ENCODE peak calls at places on chromosomes 4 and X, in seven cellular contexts. E is HepG2, H is WTC11, B is A549, N is endothelial cell of umbilical vein, P is K562, K is SK-N-SH. G is an unnamed sample.

GRCh38 chr4:168560835-168561210 is 64.0 kb downstream of the PALLD start:
- DNase-seq in E (no peak), H (no peak), B (no peak), N (peak), P (no peak), K (no peak), G (no peak)

GRCh38 chr4:76949293-76950051 is at the start of gene SEPTIN11:
- DNase-seq in E (peak), H (peak), B (peak), N (peak), P (peak), K (peak), G (peak)

GRCh38 chr4:55169352-55169959 is 44.1 kb upstream of the KDR start:
- DNase-seq in E (peak), H (peak), B (no peak), N (no peak), P (peak), K (no peak), G (no peak)

GRCh38 chr4:76658231-76659102 is 223.4 kb downstream of the SHROOM3 start:
- DNase-seq in E (no peak), H (no peak), B (no peak), N (peak), P (no peak), K (no peak), G (no peak)

GRCh38 chr4:40316782-40317635 is 18.1 kb upstream of the CHRNA9 start:
- DNase-seq in E (peak), H (peak), B (no peak), N (peak), P (peak), K (peak), G (peak)

GRCh38 chr4:40380647-40381046 is 45.5 kb downstream of the CHRNA9 start:
- DNase-seq in E (no peak), H (no peak), B (no peak), N (no peak), P (no peak), K (no peak), G (no peak)

GRCh38 chrX:29229802-29230201 is 642.6 kb downstream of the IL1RAPL1 start:
- DNase-seq in E (no peak), H (no peak), B (no peak), N (no peak), P (no peak), K (no peak), G (no peak)

GRCh38 chrX:74940414-74940813 is 15.2 kb upstream of the NEXMIF start:
- DNase-seq in E (no peak), H (no peak), B (no peak), N (no peak), P (no peak), K (no peak), G (no peak)

GRCh38 chr4:26590639-26591038 is 6.8 kb downstream of the TBC1D19 start:
- DNase-seq in E (no peak), H (no peak), B (no peak), N (no peak), P (no peak), K (no peak), G (no peak)

GRCh38 chr4:109955146-109955545 is 42.5 kb downstream of the EGF start:
- DNase-seq in E (no peak), H (no peak), B (no peak), N (no peak), P (no peak), K (no peak), G (no peak)

GRCh38 chrX:20664774-20665173 is 398.1 kb upstream of the RPS6KA3 start:
- DNase-seq in E (no peak), H (peak), B (no peak), N (no peak), P (no peak), K (no peak), G (no peak)

GRCh38 chrX:33190016-33190415 is 21.3 kb downstream of the DMD start:
- DNase-seq in E (no peak), H (no peak), B (no peak), N (peak), P (no peak), K (no peak), G (no peak)

GRCh38 chrX:123743312-123743711 is 10.5 kb upstream of the THOC2 start:
- DNase-seq in E (no peak), H (no peak), B (no peak), N (no peak), P (no peak), K (no peak), G (no peak)

GRCh38 chr4:173317003-173317402 is 17.2 kb downstream of the HMGB2 start:
- DNase-seq in E (peak), H (peak), B (no peak), N (no peak), P (peak), K (peak), G (peak)

GRCh38 chr4:82382756-82383155 is 9.0 kb upstream of the HNRNPD start:
- DNase-seq in E (no peak), H (no peak), B (no peak), N (no peak), P (no peak), K (no peak), G (no peak)

GRCh38 chrX:102067966-102068723 is 57.3 kb upstream of the TCEAL2 start:
- DNase-seq in E (peak), H (no peak), B (peak), N (peak), P (peak), K (peak), G (peak)

GRCh38 chr4:89837385-89837995 is 529 bp upstream of the SNCA start:
- DNase-seq in E (no peak), H (peak), B (peak), N (peak), P (peak), K (peak), G (no peak)

GRCh38 chrX:367866-368265 is 18.8 kb downstream of the PPP2R3B start:
- DNase-seq in E (no peak), H (no peak), B (no peak), N (no peak), P (no peak), K (no peak), G (no peak)

GRCh38 chr4:171022698-171023378 is 790.4 kb upstream of the GALNTL6 start:
- DNase-seq in E (no peak), H (no peak), B (no peak), N (no peak), P (no peak), K (no peak), G (no peak)

GRCh38 chr4:138035781-138036258 is 206.3 kb downstream of the SLC7A11 start:
- DNase-seq in E (peak), H (no peak), B (peak), N (peak), P (peak), K (peak), G (peak)

GRCh38 chr4:139015948-139016451 is 419 bp downstream of the NOCT start:
- DNase-seq in E (peak), H (no peak), B (no peak), N (peak), P (peak), K (no peak), G (peak)

GRCh38 chr4:113153529-113154101 is 104.2 kb downstream of the ANK2 start:
- DNase-seq in E (peak), H (no peak), B (no peak), N (no peak), P (no peak), K (no peak), G (peak)

GRCh38 chr4:113159901-113160545 is 110.6 kb downstream of the ANK2 start:
- DNase-seq in E (no peak), H (no peak), B (no peak), N (no peak), P (no peak), K (no peak), G (no peak)

GRCh38 chr4:113154281-113154680 is 104.8 kb downstream of the ANK2 start:
- DNase-seq in E (no peak), H (no peak), B (no peak), N (no peak), P (no peak), K (no peak), G (no peak)

GRCh38 chr4:113160548-113160947 is 111.1 kb downstream of the ANK2 start:
- DNase-seq in E (no peak), H (no peak), B (no peak), N (no peak), P (no peak), K (no peak), G (no peak)

DNA sequence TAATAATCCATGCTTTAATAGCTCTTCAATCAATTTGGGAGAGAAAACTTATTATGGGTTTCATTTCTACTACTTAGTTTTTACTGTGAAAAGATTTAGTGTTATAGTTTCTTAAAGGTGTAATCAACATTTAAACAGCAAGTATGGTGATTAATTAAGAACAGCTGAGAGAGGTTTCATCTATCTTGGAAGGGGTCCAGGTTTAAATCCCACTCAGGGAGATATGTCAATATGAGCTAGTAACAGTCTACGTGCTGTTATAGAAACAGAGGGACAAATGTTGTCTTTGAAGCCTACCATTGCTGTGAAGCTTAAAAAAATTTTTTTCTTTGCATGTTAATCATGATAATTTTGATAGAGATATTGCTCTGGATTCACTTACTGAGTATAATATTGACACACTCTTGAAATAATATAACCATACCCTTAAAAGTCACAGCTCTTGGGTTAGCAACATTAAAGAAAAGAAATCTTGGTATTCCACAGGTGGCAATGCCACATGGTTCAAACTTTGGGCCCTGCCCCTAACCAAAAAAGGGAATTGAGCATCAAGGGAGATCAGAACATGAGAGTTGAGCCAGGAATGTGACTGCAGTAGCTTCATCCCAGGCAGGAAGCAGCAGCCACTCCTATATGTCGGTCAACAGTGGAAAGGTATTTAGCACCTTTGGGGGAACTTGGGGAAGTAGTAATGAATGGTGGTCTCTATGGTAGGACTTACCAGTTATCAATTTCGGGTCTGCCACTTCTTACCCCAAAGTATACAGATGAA is 107.8 kb downstream of the ANK2 start:
- DNase-seq in E (no peak), H (no peak), B (no peak), N (no peak), P (no peak), K (no peak), G (no peak)
- TF ChIP-seq MAX in E (no peak), H (no peak), B (no peak), N (no peak), P (no peak), K (no peak), G (no peak)

GRCh38 chr4:78569291-78569821 is 17.8 kb downstream of the ANXA3 start:
- DNase-seq in E (peak), H (no peak), B (peak), N (peak), P (no peak), K (no peak), G (no peak)
- TF ChIP-seq MAX in E (no peak), H (no peak), B (peak), N (no peak), P (no peak), K (no peak), G (no peak)

DNA sequence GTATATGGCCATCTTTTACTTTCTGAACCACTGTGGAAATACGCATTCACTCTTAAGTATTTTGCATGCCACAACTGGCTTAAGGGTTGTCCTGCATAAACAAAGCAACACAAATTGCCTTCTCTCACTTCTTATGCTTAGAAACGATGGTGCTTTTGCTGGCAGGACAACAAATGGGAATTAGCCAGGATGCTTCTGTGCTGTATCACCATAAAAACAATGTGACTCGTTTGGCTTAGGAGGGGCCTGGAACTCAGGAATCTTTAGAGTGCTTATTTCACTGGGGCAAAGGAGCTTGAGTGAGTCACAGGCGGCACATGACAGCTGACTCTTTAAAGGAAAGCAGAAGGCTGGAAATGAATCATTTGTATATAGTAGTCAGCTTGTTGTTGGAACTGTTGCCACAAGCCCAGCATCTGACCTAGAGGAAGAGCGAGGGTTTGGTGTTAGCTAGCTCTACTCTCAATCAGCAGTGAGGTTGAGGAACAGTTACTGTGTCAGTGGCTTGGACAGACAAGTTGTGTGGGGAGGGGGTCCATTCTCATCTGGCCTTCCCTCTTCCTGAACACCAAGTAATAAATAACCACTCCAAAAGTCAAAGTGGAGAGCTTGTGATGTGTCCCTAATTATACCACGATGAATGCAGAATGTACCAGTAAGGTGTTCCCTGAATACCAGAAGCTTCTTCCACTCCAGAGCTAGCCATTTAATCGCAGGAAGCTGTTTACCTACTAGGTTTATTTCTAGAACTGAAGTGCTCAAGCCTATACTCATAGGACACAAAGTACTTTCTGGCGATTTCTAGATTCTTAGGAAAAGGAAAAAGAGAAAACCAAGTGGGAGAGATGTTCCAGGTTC is 293.1 kb downstream of the CAMK2D start:
- DNase-seq in E (peak), H (peak), B (peak), N (peak), P (no peak), K (peak), G (peak)
- TF ChIP-seq MAX in E (no peak), H (no peak), B (peak), N (peak), P (no peak), K (peak), G (no peak)

GRCh38 chr4:84804126-84804525 is 162.4 kb downstream of the WDFY3 start:
- DNase-seq in E (no peak), H (no peak), B (no peak), N (no peak), P (no peak), K (no peak), G (no peak)

GRCh38 chr4:84814100-84814750 is 152.3 kb downstream of the WDFY3 start:
- DNase-seq in E (peak), H (no peak), B (peak), N (peak), P (peak), K (no peak), G (peak)

GRCh38 chr4:84808332-84808731 is 158.2 kb downstream of the WDFY3 start:
- DNase-seq in E (no peak), H (no peak), B (no peak), N (no peak), P (no peak), K (no peak), G (no peak)

DNA sequence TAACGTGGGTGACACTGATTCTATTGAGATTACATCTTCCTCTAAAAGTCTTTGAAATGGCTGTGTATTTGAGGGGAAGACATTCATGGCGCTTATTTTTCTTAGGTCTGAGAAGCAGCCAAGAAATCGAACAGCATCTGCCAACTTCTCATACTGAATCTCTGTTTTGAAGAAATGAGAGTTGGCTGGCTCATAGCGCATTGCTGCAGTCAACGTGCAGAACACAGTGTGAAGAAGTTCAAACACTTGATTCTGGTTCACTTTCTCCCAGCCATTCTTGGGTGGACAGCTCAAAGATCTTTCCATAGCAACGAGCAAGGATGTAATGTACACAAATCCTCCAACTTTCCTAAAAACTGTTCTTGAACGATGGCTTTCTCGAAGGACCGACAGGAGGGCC is 156.5 kb downstream of the WDFY3 start:
- DNase-seq in E (no peak), H (no peak), B (no peak), N (no peak), P (no peak), K (no peak), G (no peak)
- TF ChIP-seq MAX in E (no peak), H (no peak), B (no peak), N (no peak), P (no peak), K (no peak), G (no peak)

DNA sequence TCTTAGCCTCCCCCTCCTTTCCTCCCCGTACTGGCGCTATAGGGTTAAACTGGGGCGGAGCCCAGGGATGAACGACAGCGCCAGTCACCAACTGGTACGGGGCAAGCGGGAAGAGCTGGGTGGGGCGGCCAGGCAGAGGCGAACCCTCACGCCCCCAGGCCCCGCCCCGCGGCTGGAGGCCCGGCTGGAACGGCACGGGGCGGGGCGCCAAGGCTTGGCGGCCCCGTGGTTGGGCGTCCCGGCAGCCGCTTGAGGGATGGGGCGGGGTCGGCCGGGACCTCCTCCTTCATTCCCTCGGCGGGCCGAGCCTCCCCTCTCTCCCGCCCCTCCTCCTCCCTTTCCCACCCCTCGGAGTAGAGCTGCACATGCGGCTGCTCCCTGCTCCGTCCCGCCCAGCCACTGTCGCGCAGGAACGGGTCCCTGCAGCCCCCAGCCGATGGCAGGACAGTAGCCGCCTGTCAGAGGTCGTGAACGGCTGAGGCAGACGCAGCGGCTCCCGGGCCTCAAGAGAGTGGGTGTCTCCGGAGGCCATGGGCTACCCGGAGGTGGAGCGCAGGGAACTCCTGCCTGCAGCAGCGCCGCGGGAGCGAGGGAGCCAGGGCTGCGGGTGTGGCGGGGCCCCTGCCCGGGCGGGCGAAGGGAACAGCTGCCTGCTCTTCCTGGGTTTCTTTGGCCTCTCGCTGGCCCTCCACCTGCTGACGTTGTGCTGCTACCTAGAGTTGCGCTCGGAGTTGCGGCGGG is at the start of gene EDA:
- DNase-seq in E (peak), H (peak), B (peak), N (peak), P (peak), K (peak), G (peak)
- TF ChIP-seq MAX in E (peak), H (no peak), B (no peak), N (no peak), P (no peak), K (no peak), G (no peak)

DNA sequence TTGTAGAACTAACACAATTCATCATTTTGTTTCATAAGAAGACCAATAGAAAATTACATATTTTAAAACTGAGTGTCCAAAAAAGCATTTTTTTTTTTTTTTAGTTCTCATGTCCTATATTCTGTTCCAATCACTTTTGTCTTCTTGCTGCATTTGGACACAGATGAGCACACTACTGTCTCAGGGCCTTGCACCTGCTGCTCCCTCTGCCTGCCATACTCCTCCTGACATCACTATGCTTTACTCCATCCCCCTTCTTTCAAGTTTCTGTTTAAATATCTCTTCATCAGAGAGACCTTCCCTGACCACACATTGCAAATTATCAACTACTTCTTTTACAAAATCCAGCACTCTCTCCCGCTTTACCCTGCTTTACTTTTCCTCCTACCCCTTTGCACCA is 230.7 kb upstream of the GK2 start:
- DNase-seq in E (no peak), H (no peak), B (no peak), N (no peak), P (no peak), K (no peak), G (no peak)
- TF ChIP-seq MAX in E (no peak), H (no peak), B (no peak), N (no peak), P (no peak), K (no peak), G (no peak)

DNA sequence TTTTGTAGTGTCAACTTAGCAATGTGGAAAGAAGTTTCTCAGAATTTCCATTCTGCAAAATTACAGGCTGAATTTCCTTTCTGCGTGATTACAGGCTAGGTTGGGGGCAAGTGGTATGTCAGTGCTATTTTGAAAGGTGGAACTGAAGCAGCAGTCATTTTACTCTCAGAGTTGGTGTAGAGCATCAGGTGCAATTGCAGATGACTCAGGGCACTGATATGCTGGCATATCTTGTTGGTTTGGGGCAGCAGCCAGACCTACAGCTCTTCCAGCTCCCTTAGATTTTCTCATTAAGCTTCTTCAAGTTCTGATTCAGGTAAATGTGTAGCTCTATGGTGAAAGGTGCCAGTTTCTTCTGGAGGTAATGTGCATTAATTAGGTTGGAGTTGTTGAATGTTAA is 930.7 kb upstream of the PCDH10 start:
- DNase-seq in E (no peak), H (no peak), B (no peak), N (no peak), P (no peak), K (no peak), G (no peak)
- TF ChIP-seq MAX in E (no peak), H (no peak), B (no peak), N (no peak), P (no peak), K (no peak), G (no peak)

DNA sequence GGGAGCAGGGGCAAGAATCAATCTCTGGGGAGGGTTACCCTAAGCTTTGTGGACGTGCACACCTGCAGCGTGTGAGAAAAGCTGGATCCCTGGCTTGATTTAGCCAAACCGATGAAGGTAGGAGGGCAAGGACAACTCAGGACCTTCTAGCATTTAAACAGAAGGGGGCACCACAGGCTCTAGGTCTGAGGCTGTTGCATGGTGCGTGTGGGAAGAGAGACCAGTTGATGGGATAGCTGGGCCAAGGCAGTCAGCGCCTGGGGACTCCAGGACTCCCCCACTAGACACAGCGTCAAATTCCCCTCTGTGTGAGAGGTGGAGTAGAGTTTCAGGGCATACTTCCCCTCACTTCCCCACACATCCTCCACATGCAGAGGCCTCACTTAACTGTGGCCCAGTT is 4.3 kb downstream of the GABRQ start:
- DNase-seq in E (no peak), H (peak), B (no peak), N (peak), P (peak), K (peak), G (peak)
- TF ChIP-seq MAX in E (no peak), H (no peak), B (no peak), N (no peak), P (no peak), K (no peak), G (no peak)

G was measured in NB4.